ENCODE peak calls at places on chromosomes 4 and X, in nine cellular contexts. One of them, this sample, is unnamed.

GRCh38 chrX:101230636-101231035 is 11.1 kb downstream of the DRP2 start:
- DNase-seq in COR-L47: no peak
- DNase-seq in stimulated activated CD8-positive, alpha-beta memory T cell treated with anti-CD3 and anti-CD28 coated beads, Interleukin-7, amount 100 ng/mL, for 1 hour: no peak
- DNase-seq in mucosa of descending colon: no peak
- DNase-seq in stimulated activated naive B cell treated with anti-CD40 and anti-IgM and Interleukin-4, amounts not matched to agents 10 μg/mL and 1 μg/mL and 100 μg/mL, for 72 hours: no peak
- DNase-seq in germinal center: no peak
- DNase-seq in activated naive CD4-positive, alpha-beta T cell: no peak
- DNase-seq in right lobe of liver: no peak
- DNase-seq in WTC11: no peak
- DNase-seq in this sample: no peak

GRCh38 chr4:94409947-94410346 is 41.8 kb upstream of the PDLIM5 start:
- DNase-seq in mucosa of descending colon: no peak
- DNase-seq in activated naive CD4-positive, alpha-beta T cell: no peak
- DNase-seq in right lobe of liver: no peak
- DNase-seq in WTC11: no peak
- DNase-seq in germinal center: no peak
- DNase-seq in stimulated activated naive B cell treated with anti-CD40 and anti-IgM and Interleukin-4, amounts not matched to agents 10 μg/mL and 1 μg/mL and 100 μg/mL, for 72 hours: no peak
- DNase-seq in COR-L47: no peak
- DNase-seq in stimulated activated CD8-positive, alpha-beta memory T cell treated with anti-CD3 and anti-CD28 coated beads, Interleukin-7, amount 100 ng/mL, for 1 hour: no peak
- DNase-seq in this sample: no peak

GRCh38 chr4:5118091-5118786 is 67.0 kb downstream of the STK32B start:
- DNase-seq in mucosa of descending colon: no peak
- DNase-seq in COR-L47: no peak
- DNase-seq in stimulated activated naive B cell treated with anti-CD40 and anti-IgM and Interleukin-4, amounts not matched to agents 10 μg/mL and 1 μg/mL and 100 μg/mL, for 72 hours: no peak
- DNase-seq in activated naive CD4-positive, alpha-beta T cell: no peak
- DNase-seq in stimulated activated CD8-positive, alpha-beta memory T cell treated with anti-CD3 and anti-CD28 coated beads, Interleukin-7, amount 100 ng/mL, for 1 hour: no peak
- DNase-seq in germinal center: no peak
- DNase-seq in WTC11: no peak
- DNase-seq in right lobe of liver: no peak
- DNase-seq in this sample: no peak

GRCh38 chr4:6614701-6615230 is 25.7 kb upstream of the MRFAP1 start:
- DNase-seq in germinal center: no peak
- DNase-seq in right lobe of liver: no peak
- DNase-seq in WTC11: no peak
- DNase-seq in stimulated activated CD8-positive, alpha-beta memory T cell treated with anti-CD3 and anti-CD28 coated beads, Interleukin-7, amount 100 ng/mL, for 1 hour: no peak
- DNase-seq in stimulated activated naive B cell treated with anti-CD40 and anti-IgM and Interleukin-4, amounts not matched to agents 10 μg/mL and 1 μg/mL and 100 μg/mL, for 72 hours: no peak
- DNase-seq in activated naive CD4-positive, alpha-beta T cell: no peak
- DNase-seq in mucosa of descending colon: no peak
- DNase-seq in COR-L47: no peak
- DNase-seq in this sample: no peak

GRCh38 chr4:75211422-75211821 is 278.5 kb downstream of the PARM1 start:
- DNase-seq in stimulated activated naive B cell treated with anti-CD40 and anti-IgM and Interleukin-4, amounts not matched to agents 10 μg/mL and 1 μg/mL and 100 μg/mL, for 72 hours: no peak
- DNase-seq in germinal center: no peak
- DNase-seq in right lobe of liver: no peak
- DNase-seq in activated naive CD4-positive, alpha-beta T cell: no peak
- DNase-seq in stimulated activated CD8-positive, alpha-beta memory T cell treated with anti-CD3 and anti-CD28 coated beads, Interleukin-7, amount 100 ng/mL, for 1 hour: no peak
- DNase-seq in mucosa of descending colon: no peak
- DNase-seq in WTC11: no peak
- DNase-seq in COR-L47: no peak
- DNase-seq in this sample: peak; percentile 19

GRCh38 chr4:8393593-8394038 is 46.9 kb downstream of the ACOX3 start:
- DNase-seq in mucosa of descending colon: no peak
- DNase-seq in COR-L47: no peak
- DNase-seq in WTC11: no peak
- DNase-seq in germinal center: no peak
- DNase-seq in right lobe of liver: no peak
- DNase-seq in stimulated activated CD8-positive, alpha-beta memory T cell treated with anti-CD3 and anti-CD28 coated beads, Interleukin-7, amount 100 ng/mL, for 1 hour: no peak
- DNase-seq in stimulated activated naive B cell treated with anti-CD40 and anti-IgM and Interleukin-4, amounts not matched to agents 10 μg/mL and 1 μg/mL and 100 μg/mL, for 72 hours: no peak
- DNase-seq in activated naive CD4-positive, alpha-beta T cell: no peak
- DNase-seq in this sample: no peak

GRCh38 chr4:15327311-15328298 is 100.2 kb upstream of the C1QTNF7 start:
- DNase-seq in activated naive CD4-positive, alpha-beta T cell: no peak
- DNase-seq in COR-L47: no peak
- DNase-seq in stimulated activated CD8-positive, alpha-beta memory T cell treated with anti-CD3 and anti-CD28 coated beads, Interleukin-7, amount 100 ng/mL, for 1 hour: no peak
- DNase-seq in mucosa of descending colon: no peak
- DNase-seq in right lobe of liver: no peak
- DNase-seq in germinal center: no peak
- DNase-seq in WTC11: no peak
- DNase-seq in stimulated activated naive B cell treated with anti-CD40 and anti-IgM and Interleukin-4, amounts not matched to agents 10 μg/mL and 1 μg/mL and 100 μg/mL, for 72 hours: no peak
- DNase-seq in this sample: no peak

GRCh38 chr4:3729885-3730226 is 36.3 kb upstream of the ADRA2C start:
- DNase-seq in germinal center: no peak
- DNase-seq in stimulated activated naive B cell treated with anti-CD40 and anti-IgM and Interleukin-4, amounts not matched to agents 10 μg/mL and 1 μg/mL and 100 μg/mL, for 72 hours: no peak
- DNase-seq in mucosa of descending colon: no peak
- DNase-seq in WTC11: no peak
- DNase-seq in stimulated activated CD8-positive, alpha-beta memory T cell treated with anti-CD3 and anti-CD28 coated beads, Interleukin-7, amount 100 ng/mL, for 1 hour: no peak
- DNase-seq in activated naive CD4-positive, alpha-beta T cell: no peak
- DNase-seq in right lobe of liver: no peak
- DNase-seq in COR-L47: no peak
- DNase-seq in this sample: no peak

GRCh38 chr4:152000518-152000917 is 239.7 kb upstream of the GATB start:
- DNase-seq in activated naive CD4-positive, alpha-beta T cell: no peak
- DNase-seq in germinal center: no peak
- DNase-seq in mucosa of descending colon: no peak
- DNase-seq in right lobe of liver: no peak
- DNase-seq in stimulated activated CD8-positive, alpha-beta memory T cell treated with anti-CD3 and anti-CD28 coated beads, Interleukin-7, amount 100 ng/mL, for 1 hour: no peak
- DNase-seq in stimulated activated naive B cell treated with anti-CD40 and anti-IgM and Interleukin-4, amounts not matched to agents 10 μg/mL and 1 μg/mL and 100 μg/mL, for 72 hours: no peak
- DNase-seq in WTC11: no peak
- DNase-seq in COR-L47: no peak
- DNase-seq in this sample: no peak

GRCh38 chrX:132958086-132958703 is at the start of gene HS6ST2:
- DNase-seq in COR-L47: no peak
- DNase-seq in mucosa of descending colon: peak; percentile 48
- DNase-seq in WTC11: peak; percentile 41
- DNase-seq in activated naive CD4-positive, alpha-beta T cell: no peak
- DNase-seq in right lobe of liver: no peak
- DNase-seq in stimulated activated naive B cell treated with anti-CD40 and anti-IgM and Interleukin-4, amounts not matched to agents 10 μg/mL and 1 μg/mL and 100 μg/mL, for 72 hours: no peak
- DNase-seq in stimulated activated CD8-positive, alpha-beta memory T cell treated with anti-CD3 and anti-CD28 coated beads, Interleukin-7, amount 100 ng/mL, for 1 hour: no peak
- DNase-seq in germinal center: no peak
- DNase-seq in this sample: peak; percentile 29

GRCh38 chr4:81783565-81783964 is 311.9 kb upstream of the RASGEF1B start:
- DNase-seq in right lobe of liver: no peak
- DNase-seq in stimulated activated naive B cell treated with anti-CD40 and anti-IgM and Interleukin-4, amounts not matched to agents 10 μg/mL and 1 μg/mL and 100 μg/mL, for 72 hours: no peak
- DNase-seq in activated naive CD4-positive, alpha-beta T cell: no peak
- DNase-seq in germinal center: no peak
- DNase-seq in WTC11: no peak
- DNase-seq in COR-L47: no peak
- DNase-seq in mucosa of descending colon: no peak
- DNase-seq in stimulated activated CD8-positive, alpha-beta memory T cell treated with anti-CD3 and anti-CD28 coated beads, Interleukin-7, amount 100 ng/mL, for 1 hour: no peak
- DNase-seq in this sample: no peak

GRCh38 chr4:7929530-7929951 is 10.1 kb downstream of the AFAP1 start:
- DNase-seq in right lobe of liver: no peak
- DNase-seq in mucosa of descending colon: peak; percentile 83
- DNase-seq in WTC11: peak; percentile 35
- DNase-seq in germinal center: no peak
- DNase-seq in activated naive CD4-positive, alpha-beta T cell: no peak
- DNase-seq in stimulated activated CD8-positive, alpha-beta memory T cell treated with anti-CD3 and anti-CD28 coated beads, Interleukin-7, amount 100 ng/mL, for 1 hour: no peak
- DNase-seq in COR-L47: peak; percentile 22
- DNase-seq in stimulated activated naive B cell treated with anti-CD40 and anti-IgM and Interleukin-4, amounts not matched to agents 10 μg/mL and 1 μg/mL and 100 μg/mL, for 72 hours: no peak
- DNase-seq in this sample: no peak

GRCh38 chrX:134738986-134739744 is 80.9 kb upstream of the PLAC1 start:
- DNase-seq in activated naive CD4-positive, alpha-beta T cell: no peak
- DNase-seq in mucosa of descending colon: no peak
- DNase-seq in WTC11: no peak
- DNase-seq in COR-L47: no peak
- DNase-seq in right lobe of liver: no peak
- DNase-seq in stimulated activated CD8-positive, alpha-beta memory T cell treated with anti-CD3 and anti-CD28 coated beads, Interleukin-7, amount 100 ng/mL, for 1 hour: no peak
- DNase-seq in stimulated activated naive B cell treated with anti-CD40 and anti-IgM and Interleukin-4, amounts not matched to agents 10 μg/mL and 1 μg/mL and 100 μg/mL, for 72 hours: no peak
- DNase-seq in germinal center: no peak
- DNase-seq in this sample: no peak

GRCh38 chr4:27442146-27442545 is 581.5 kb downstream of the STIM2 start:
- DNase-seq in stimulated activated naive B cell treated with anti-CD40 and anti-IgM and Interleukin-4, amounts not matched to agents 10 μg/mL and 1 μg/mL and 100 μg/mL, for 72 hours: no peak
- DNase-seq in stimulated activated CD8-positive, alpha-beta memory T cell treated with anti-CD3 and anti-CD28 coated beads, Interleukin-7, amount 100 ng/mL, for 1 hour: no peak
- DNase-seq in mucosa of descending colon: no peak
- DNase-seq in right lobe of liver: no peak
- DNase-seq in WTC11: no peak
- DNase-seq in germinal center: no peak
- DNase-seq in activated naive CD4-positive, alpha-beta T cell: no peak
- DNase-seq in COR-L47: no peak
- DNase-seq in this sample: no peak

GRCh38 chr4:4780634-4781287 is 78.7 kb upstream of the MSX1 start:
- DNase-seq in stimulated activated naive B cell treated with anti-CD40 and anti-IgM and Interleukin-4, amounts not matched to agents 10 μg/mL and 1 μg/mL and 100 μg/mL, for 72 hours: no peak
- DNase-seq in mucosa of descending colon: no peak
- DNase-seq in right lobe of liver: no peak
- DNase-seq in germinal center: no peak
- DNase-seq in activated naive CD4-positive, alpha-beta T cell: no peak
- DNase-seq in WTC11: no peak
- DNase-seq in COR-L47: no peak
- DNase-seq in stimulated activated CD8-positive, alpha-beta memory T cell treated with anti-CD3 and anti-CD28 coated beads, Interleukin-7, amount 100 ng/mL, for 1 hour: no peak
- DNase-seq in this sample: no peak

GRCh38 chr4:128831526-128832252 is 22.2 kb downstream of the JADE1 start:
- DNase-seq in germinal center: no peak
- DNase-seq in right lobe of liver: no peak
- DNase-seq in stimulated activated CD8-positive, alpha-beta memory T cell treated with anti-CD3 and anti-CD28 coated beads, Interleukin-7, amount 100 ng/mL, for 1 hour: no peak
- DNase-seq in activated naive CD4-positive, alpha-beta T cell: no peak
- DNase-seq in COR-L47: peak; percentile 73
- DNase-seq in mucosa of descending colon: no peak
- DNase-seq in stimulated activated naive B cell treated with anti-CD40 and anti-IgM and Interleukin-4, amounts not matched to agents 10 μg/mL and 1 μg/mL and 100 μg/mL, for 72 hours: no peak
- DNase-seq in WTC11: no peak
- DNase-seq in this sample: no peak

GRCh38 chr4:24816797-24817196 is 21.4 kb downstream of the SOD3 start:
- DNase-seq in COR-L47: no peak
- DNase-seq in WTC11: no peak
- DNase-seq in activated naive CD4-positive, alpha-beta T cell: no peak
- DNase-seq in stimulated activated naive B cell treated with anti-CD40 and anti-IgM and Interleukin-4, amounts not matched to agents 10 μg/mL and 1 μg/mL and 100 μg/mL, for 72 hours: no peak
- DNase-seq in germinal center: no peak
- DNase-seq in mucosa of descending colon: no peak
- DNase-seq in right lobe of liver: no peak
- DNase-seq in stimulated activated CD8-positive, alpha-beta memory T cell treated with anti-CD3 and anti-CD28 coated beads, Interleukin-7, amount 100 ng/mL, for 1 hour: no peak
- DNase-seq in this sample: no peak

GRCh38 chr4:61202100-61202637 is 2.0 kb downstream of the ADGRL3 start:
- DNase-seq in right lobe of liver: no peak
- DNase-seq in germinal center: no peak
- DNase-seq in WTC11: peak; percentile 49
- DNase-seq in activated naive CD4-positive, alpha-beta T cell: no peak
- DNase-seq in COR-L47: peak; percentile 58
- DNase-seq in stimulated activated CD8-positive, alpha-beta memory T cell treated with anti-CD3 and anti-CD28 coated beads, Interleukin-7, amount 100 ng/mL, for 1 hour: no peak
- DNase-seq in stimulated activated naive B cell treated with anti-CD40 and anti-IgM and Interleukin-4, amounts not matched to agents 10 μg/mL and 1 μg/mL and 100 μg/mL, for 72 hours: no peak
- DNase-seq in mucosa of descending colon: no peak
- DNase-seq in this sample: peak; percentile 61

GRCh38 chr4:13984996-13985780 is 357.7 kb upstream of the BOD1L1 start:
- DNase-seq in stimulated activated CD8-positive, alpha-beta memory T cell treated with anti-CD3 and anti-CD28 coated beads, Interleukin-7, amount 100 ng/mL, for 1 hour: no peak
- DNase-seq in mucosa of descending colon: no peak
- DNase-seq in germinal center: no peak
- DNase-seq in COR-L47: no peak
- DNase-seq in activated naive CD4-positive, alpha-beta T cell: no peak
- DNase-seq in WTC11: no peak
- DNase-seq in right lobe of liver: no peak
- DNase-seq in stimulated activated naive B cell treated with anti-CD40 and anti-IgM and Interleukin-4, amounts not matched to agents 10 μg/mL and 1 μg/mL and 100 μg/mL, for 72 hours: no peak
- DNase-seq in this sample: no peak

GRCh38 chr4:41060352-41061318 is 153.7 kb downstream of the APBB2 start:
- DNase-seq in germinal center: no peak
- DNase-seq in right lobe of liver: no peak
- DNase-seq in activated naive CD4-positive, alpha-beta T cell: no peak
- DNase-seq in mucosa of descending colon: no peak
- DNase-seq in WTC11: no peak
- DNase-seq in stimulated activated CD8-positive, alpha-beta memory T cell treated with anti-CD3 and anti-CD28 coated beads, Interleukin-7, amount 100 ng/mL, for 1 hour: no peak
- DNase-seq in stimulated activated naive B cell treated with anti-CD40 and anti-IgM and Interleukin-4, amounts not matched to agents 10 μg/mL and 1 μg/mL and 100 μg/mL, for 72 hours: no peak
- DNase-seq in COR-L47: no peak
- DNase-seq in this sample: no peak

This sample was measured in glutamatergic neuron.